ENCODE peak calls at places on chromosomes 11 and 22, in six cellular contexts. One of them, this sample, is unnamed.
A peak's percentile ranks its signal among the peaks of the same experiment; 100 is the strongest.

GRCh38 chr22:29117799-29118477 is 45.1 kb downstream of the KREMEN1 start:
- DNase-seq in A549: no peak
- DNase-seq in endothelial cell of umbilical vein: no peak
- DNase-seq in HepG2: peak; percentile 54
- DNase-seq in K562: no peak
- DNase-seq in GM12878: no peak
- DNase-seq in this sample: peak; percentile 82

GRCh38 chr11:72234514-72234830 is 9.5 kb downstream of the PHOX2A start:
- DNase-seq in A549: no peak
- DNase-seq in endothelial cell of umbilical vein: no peak
- DNase-seq in HepG2: no peak
- DNase-seq in K562: no peak
- DNase-seq in GM12878: no peak
- DNase-seq in this sample: peak; percentile 45

GRCh38 chr11:27213232-27213660 is 149.8 kb downstream of the CCDC34 start:
- DNase-seq in A549: no peak
- DNase-seq in endothelial cell of umbilical vein: peak; percentile 48
- DNase-seq in HepG2: no peak
- DNase-seq in K562: no peak
- DNase-seq in GM12878: peak; percentile 17
- DNase-seq in this sample: no peak

GRCh38 chr11:59221438-59221837 is 8.7 kb upstream of the MPEG1 start:
- DNase-seq in A549: no peak
- DNase-seq in endothelial cell of umbilical vein: no peak
- DNase-seq in HepG2: no peak
- DNase-seq in K562: no peak
- DNase-seq in GM12878: no peak
- DNase-seq in this sample: no peak

GRCh38 chr11:102223859-102224258 is 93.4 kb upstream of the BIRC3 start:
- DNase-seq in A549: no peak
- DNase-seq in endothelial cell of umbilical vein: no peak
- DNase-seq in HepG2: no peak
- DNase-seq in K562: no peak
- DNase-seq in GM12878: no peak
- DNase-seq in this sample: no peak

GRCh38 chr11:112537846-112538330 is 277.2 kb upstream of the PLET1 start:
- DNase-seq in A549: no peak
- DNase-seq in endothelial cell of umbilical vein: no peak
- DNase-seq in HepG2: no peak
- DNase-seq in K562: no peak
- DNase-seq in GM12878: no peak
- DNase-seq in this sample: peak; percentile 35

GRCh38 chr11:72730706-72731105 is 21.5 kb downstream of the ARAP1 start:
- DNase-seq in A549: no peak
- DNase-seq in endothelial cell of umbilical vein: no peak
- DNase-seq in HepG2: no peak
- DNase-seq in K562: no peak
- DNase-seq in GM12878: no peak
- DNase-seq in this sample: peak; percentile 46

GRCh38 chr22:44405661-44406060 is 92.4 kb downstream of the RTL6 start:
- DNase-seq in A549: no peak
- DNase-seq in endothelial cell of umbilical vein: no peak
- DNase-seq in HepG2: no peak
- DNase-seq in K562: no peak
- DNase-seq in GM12878: no peak
- DNase-seq in this sample: no peak

GRCh38 chr11:124724854-124725718 is 14.7 kb upstream of the NRGN start:
- DNase-seq in A549: no peak
- DNase-seq in endothelial cell of umbilical vein: no peak
- DNase-seq in HepG2: peak; percentile 62
- DNase-seq in K562: no peak
- DNase-seq in GM12878: peak; percentile 41
- DNase-seq in this sample: peak; percentile 79

GRCh38 chr22:42754658-42755057 is 34.0 kb upstream of the A4GALT start:
- DNase-seq in A549: no peak
- DNase-seq in endothelial cell of umbilical vein: no peak
- DNase-seq in HepG2: peak; percentile 94
- DNase-seq in K562: peak; percentile 66
- DNase-seq in GM12878: no peak
- DNase-seq in this sample: no peak

GRCh38 chr22:33542153-33542552 is 378.1 kb downstream of the LARGE1 start:
- DNase-seq in A549: no peak
- DNase-seq in endothelial cell of umbilical vein: no peak
- DNase-seq in HepG2: peak; percentile 35
- DNase-seq in K562: no peak
- DNase-seq in GM12878: no peak
- DNase-seq in this sample: peak; percentile 85

GRCh38 chr11:65423516-65424199 is 1.1 kb downstream of the NEAT1 start:
- DNase-seq in A549: no peak
- DNase-seq in endothelial cell of umbilical vein: peak; percentile 28
- DNase-seq in HepG2: no peak
- DNase-seq in K562: no peak
- DNase-seq in GM12878: no peak
- DNase-seq in this sample: peak; percentile 46

GRCh38 chr11:8756201-8756600 is 73.6 kb downstream of the RPL27A start:
- DNase-seq in A549: no peak
- DNase-seq in endothelial cell of umbilical vein: no peak
- DNase-seq in HepG2: no peak
- DNase-seq in K562: no peak
- DNase-seq in GM12878: no peak
- DNase-seq in this sample: no peak

GRCh38 chr11:10659339-10660216 is 34.0 kb downstream of the IRAG1 start:
- DNase-seq in A549: peak; percentile 55
- DNase-seq in endothelial cell of umbilical vein: peak; percentile 90
- DNase-seq in HepG2: peak; percentile 91
- DNase-seq in K562: peak; percentile 75
- DNase-seq in GM12878: no peak
- DNase-seq in this sample: peak; percentile 87

GRCh38 chr11:35116245-35116644 is 22.7 kb upstream of the CD44 start:
- DNase-seq in A549: no peak
- DNase-seq in endothelial cell of umbilical vein: no peak
- DNase-seq in HepG2: no peak
- DNase-seq in K562: no peak
- DNase-seq in GM12878: no peak
- DNase-seq in this sample: peak; percentile 37

GRCh38 chr11:84412862-84413261 is 1126.7 kb upstream of the CCDC90B start:
- DNase-seq in A549: no peak
- DNase-seq in endothelial cell of umbilical vein: no peak
- DNase-seq in HepG2: no peak
- DNase-seq in K562: no peak
- DNase-seq in GM12878: no peak
- DNase-seq in this sample: no peak

GRCh38 chr22:43262990-43263644 is 76.2 kb upstream of the TTLL12 start:
- DNase-seq in A549: no peak
- DNase-seq in endothelial cell of umbilical vein: no peak
- DNase-seq in HepG2: peak; percentile 85
- DNase-seq in K562: peak; percentile 25
- DNase-seq in GM12878: peak; percentile 12
- DNase-seq in this sample: peak; percentile 82

GRCh38 chr11:2186669-2187266 is 15.2 kb upstream of the TH start:
- DNase-seq in A549: peak; percentile 76
- DNase-seq in endothelial cell of umbilical vein: peak; percentile 11
- DNase-seq in HepG2: peak; percentile 59
- DNase-seq in K562: no peak
- DNase-seq in GM12878: no peak
- DNase-seq in this sample: peak; percentile 63

GRCh38 chr22:41526802-41527799 is 17.2 kb downstream of the POLR3H start:
- DNase-seq in A549: peak; percentile 66
- DNase-seq in endothelial cell of umbilical vein: no peak
- DNase-seq in HepG2: no peak
- DNase-seq in K562: peak; percentile 74
- DNase-seq in GM12878: no peak
- DNase-seq in this sample: peak; percentile 49

GRCh38 chr11:102323542-102324261 is 6.4 kb downstream of the BIRC3 start:
- DNase-seq in A549: no peak
- DNase-seq in endothelial cell of umbilical vein: no peak
- DNase-seq in HepG2: no peak
- DNase-seq in K562: no peak
- DNase-seq in GM12878: no peak
- DNase-seq in this sample: no peak

GRCh38 chr11:44833869-44834452 is 107.2 kb downstream of the TSPAN18 start:
- DNase-seq in A549: no peak
- DNase-seq in endothelial cell of umbilical vein: no peak
- DNase-seq in HepG2: no peak
- DNase-seq in K562: no peak
- DNase-seq in GM12878: no peak
- DNase-seq in this sample: no peak

GRCh38 chr11:13884159-13884799 is 78.2 kb upstream of the SPON1 start:
- DNase-seq in A549: no peak
- DNase-seq in endothelial cell of umbilical vein: no peak
- DNase-seq in HepG2: no peak
- DNase-seq in K562: no peak
- DNase-seq in GM12878: no peak
- DNase-seq in this sample: no peak

GRCh38 chr11:24226606-24227005 is 270.2 kb upstream of the LUZP2 start:
- DNase-seq in A549: no peak
- DNase-seq in endothelial cell of umbilical vein: no peak
- DNase-seq in HepG2: peak; percentile 4
- DNase-seq in K562: no peak
- DNase-seq in GM12878: no peak
- DNase-seq in this sample: no peak

GRCh38 chr11:43738600-43739409 is 58.3 kb downstream of the HSD17B12 start:
- DNase-seq in A549: no peak
- DNase-seq in endothelial cell of umbilical vein: no peak
- DNase-seq in HepG2: peak; percentile 3
- DNase-seq in K562: peak; percentile 73
- DNase-seq in GM12878: no peak
- DNase-seq in this sample: peak; percentile 74

GRCh38 chr11:452203-452744 is 2.2 kb downstream of the PTDSS2 start:
- DNase-seq in A549: no peak
- DNase-seq in endothelial cell of umbilical vein: no peak
- DNase-seq in HepG2: no peak
- DNase-seq in K562: no peak
- DNase-seq in GM12878: no peak
- DNase-seq in this sample: no peak

GRCh38 chr11:117871160-117871559 is 5.3 kb downstream of the FXYD6 start:
- DNase-seq in A549: no peak
- DNase-seq in endothelial cell of umbilical vein: no peak
- DNase-seq in HepG2: no peak
- DNase-seq in K562: no peak
- DNase-seq in GM12878: no peak
- DNase-seq in this sample: no peak

GRCh38 chr11:28835790-28836189 is 727.6 kb downstream of the METTL15 start:
- DNase-seq in A549: no peak
- DNase-seq in endothelial cell of umbilical vein: peak; percentile 76
- DNase-seq in HepG2: no peak
- DNase-seq in K562: no peak
- DNase-seq in GM12878: no peak
- DNase-seq in this sample: no peak

GRCh38 chr11:31442086-31442485 is 67.3 kb downstream of the IMMP1L start:
- DNase-seq in A549: no peak
- DNase-seq in endothelial cell of umbilical vein: peak; percentile 14
- DNase-seq in HepG2: peak; percentile 4
- DNase-seq in K562: no peak
- DNase-seq in GM12878: no peak
- DNase-seq in this sample: no peak

GRCh38 chr11:76610371-76610770 is 60.2 kb downstream of the LRRC32 start:
- DNase-seq in A549: no peak
- DNase-seq in endothelial cell of umbilical vein: no peak
- DNase-seq in HepG2: no peak
- DNase-seq in K562: no peak
- DNase-seq in GM12878: no peak
- DNase-seq in this sample: no peak

GRCh38 chr11:1223346-1224108 is 661 bp downstream of the MUC5B start:
- DNase-seq in A549: no peak
- DNase-seq in endothelial cell of umbilical vein: no peak
- DNase-seq in HepG2: no peak
- DNase-seq in K562: no peak
- DNase-seq in GM12878: no peak
- DNase-seq in this sample: no peak

GRCh38 chr11:19889531-19889930 is 176.9 kb downstream of the NAV2 start:
- DNase-seq in A549: no peak
- DNase-seq in endothelial cell of umbilical vein: no peak
- DNase-seq in HepG2: no peak
- DNase-seq in K562: no peak
- DNase-seq in GM12878: no peak
- DNase-seq in this sample: no peak

GRCh38 chr11:110793556-110793955 is 81.3 kb upstream of the ARHGAP20 start:
- DNase-seq in A549: no peak
- DNase-seq in endothelial cell of umbilical vein: peak; percentile 51
- DNase-seq in HepG2: no peak
- DNase-seq in K562: no peak
- DNase-seq in GM12878: no peak
- DNase-seq in this sample: no peak

GRCh38 chr11:43931717-43932039 is 10.8 kb upstream of the C11orf96 start:
- DNase-seq in A549: no peak
- DNase-seq in endothelial cell of umbilical vein: no peak
- DNase-seq in HepG2: no peak
- DNase-seq in K562: no peak
- DNase-seq in GM12878: no peak
- DNase-seq in this sample: no peak

GRCh38 chr11:69650081-69650831 is 9.3 kb downstream of the CCND1 start:
- DNase-seq in A549: no peak
- DNase-seq in endothelial cell of umbilical vein: no peak
- DNase-seq in HepG2: no peak
- DNase-seq in K562: no peak
- DNase-seq in GM12878: no peak
- DNase-seq in this sample: no peak
- TF ChIP-seq MYC in A549: no peak
- TF ChIP-seq MYC in endothelial cell of umbilical vein: no peak
- TF ChIP-seq MYC in HepG2: no peak
- TF ChIP-seq MYC in K562: no peak
- TF ChIP-seq MYC in GM12878: no peak
- TF ChIP-seq MYC in this sample: no peak

DNA sequence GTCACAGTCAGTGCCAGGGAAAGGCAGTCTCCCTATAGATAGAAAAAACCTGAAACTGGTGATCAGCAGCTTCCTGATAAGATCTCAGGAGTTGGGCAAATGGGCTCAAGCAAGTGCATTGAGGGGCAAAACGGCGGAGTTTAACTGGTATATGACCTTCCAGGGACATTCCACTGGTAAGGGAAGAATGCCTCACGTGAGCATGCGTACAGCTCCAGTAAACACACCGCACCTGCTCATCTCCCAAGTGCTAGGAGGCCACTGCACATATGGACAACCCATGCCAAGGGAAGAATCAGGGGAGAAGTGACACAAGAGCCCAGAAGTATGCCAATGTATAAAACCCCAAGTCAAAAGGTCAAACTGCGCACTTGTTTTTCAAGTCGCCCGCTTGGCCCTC is 11.6 kb downstream of the HEPHL1 start:
- DNase-seq in A549: no peak
- DNase-seq in endothelial cell of umbilical vein: no peak
- DNase-seq in HepG2: no peak
- DNase-seq in K562: no peak
- DNase-seq in GM12878: no peak
- DNase-seq in this sample: no peak
- TF ChIP-seq CTCF in A549: no peak
- TF ChIP-seq CTCF in endothelial cell of umbilical vein: no peak
- TF ChIP-seq CTCF in HepG2: no peak
- TF ChIP-seq CTCF in K562: no peak
- TF ChIP-seq CTCF in GM12878: no peak
- TF ChIP-seq CTCF in this sample: no peak

GRCh38 chr11:15764948-15765347 is 591.4 kb downstream of the SOX6 start:
- DNase-seq in A549: no peak
- DNase-seq in endothelial cell of umbilical vein: no peak
- DNase-seq in HepG2: no peak
- DNase-seq in K562: no peak
- DNase-seq in GM12878: no peak
- DNase-seq in this sample: no peak
- TF ChIP-seq MAX in A549: no peak
- TF ChIP-seq MAX in endothelial cell of umbilical vein: no peak
- TF ChIP-seq MAX in HepG2: no peak
- TF ChIP-seq MAX in K562: no peak
- TF ChIP-seq MAX in GM12878: no peak
- TF ChIP-seq MAX in this sample: no peak

GRCh38 chr22:24727218-24727851 is 47.2 kb downstream of the PIWIL3 start:
- DNase-seq in A549: peak; percentile 7
- DNase-seq in endothelial cell of umbilical vein: peak; percentile 98
- DNase-seq in HepG2: peak; percentile 92
- DNase-seq in K562: peak; percentile 39
- DNase-seq in GM12878: no peak
- DNase-seq in this sample: no peak
- TF ChIP-seq MYC in A549: no peak
- TF ChIP-seq MYC in endothelial cell of umbilical vein: no peak
- TF ChIP-seq MYC in HepG2: no peak
- TF ChIP-seq MYC in K562: no peak
- TF ChIP-seq MYC in GM12878: no peak
- TF ChIP-seq MYC in this sample: no peak